ENCODE peak calls at places on chromosomes 5 and 9, in eight cellular contexts. Q is left colon; K is Peyer's patch; A is activated CD4-positive, alpha-beta T cell treated with anti-CD3 and anti-CD28 coated beads, Interleukin-2, amount 50 U/mL, for 1 hour; E is Right ventricle myocardium superior; J is HFF-Myc; O is MM.1S; U is heart left ventricle. S is an unnamed sample.

GRCh38 chr5:38167562-38167996 is 90.8 kb upstream of the EGFLAM start:
- DNase-seq in E (peak; percentile 65), O (no peak), J (no peak), Q (no peak), K (no peak), A (no peak), U (peak; percentile 22), S (no peak)

GRCh38 chr9:90965911-90966290 is 164.3 kb downstream of the SYK start:
- DNase-seq in Q (no peak), J (no peak), K (no peak), E (no peak), A (no peak), U (no peak), O (no peak), S (no peak)

GRCh38 chr5:65020492-65020891 is 251.8 kb downstream of the CWC27 start:
- DNase-seq in K (no peak), A (no peak), E (no peak), Q (no peak), J (peak; percentile 22), O (no peak), U (no peak), S (no peak)

GRCh38 chr5:59637878-59638580 is 255.5 kb downstream of the PDE4D start:
- DNase-seq in Q (no peak), K (no peak), E (no peak), O (no peak), A (no peak), J (no peak), U (no peak), S (no peak)

GRCh38 chr9:127910613-127911205 is 6.1 kb downstream of the ST6GALNAC4 start:
- DNase-seq in O (no peak), E (no peak), A (no peak), J (no peak), K (no peak), U (no peak), Q (peak; percentile 70), S (no peak)

GRCh38 chr5:14977058-14977640 is 105.6 kb upstream of the ANKH start:
- DNase-seq in E (no peak), A (no peak), J (no peak), O (no peak), K (no peak), Q (no peak), U (no peak), S (no peak)

GRCh38 chr5:73938280-73938937 is 312.4 kb downstream of the ARHGEF28 start:
- DNase-seq in U (no peak), E (no peak), Q (no peak), K (no peak), A (no peak), J (peak; percentile 70), O (no peak), S (peak; percentile 29)

GRCh38 chr5:20833081-20833627 is 845.2 kb upstream of the CDH18 start:
- DNase-seq in Q (no peak), J (no peak), K (no peak), O (no peak), A (no peak), E (no peak), U (no peak), S (no peak)

GRCh38 chr9:78306222-78307076 is 9.5 kb downstream of the PSAT1 start:
- DNase-seq in U (no peak), J (no peak), Q (no peak), E (no peak), O (no peak), A (no peak), K (no peak), S (no peak)

GRCh38 chr5:41835625-41836024 is 34.6 kb downstream of the OXCT1 start:
- DNase-seq in A (no peak), J (peak; percentile 72), E (peak; percentile 62), O (peak; percentile 71), Q (no peak), K (no peak), U (peak; percentile 55), S (no peak)

GRCh38 chr5:154058055-154059038 is 19.6 kb downstream of the MFAP3 start:
- DNase-seq in A (no peak), J (no peak), O (peak; percentile 95), K (no peak), E (no peak), U (no peak), Q (no peak), S (peak; percentile 41)

GRCh38 chr5:41637869-41638268 is 127.5 kb upstream of the PLCXD3 start:
- DNase-seq in A (no peak), O (no peak), J (no peak), E (no peak), K (no peak), U (no peak), Q (no peak), S (no peak)

GRCh38 chr5:42813533-42813932 is 1.8 kb upstream of the SELENOP start:
- DNase-seq in O (no peak), E (no peak), J (no peak), A (no peak), K (no peak), U (no peak), Q (no peak), S (no peak)

GRCh38 chr5:136137497-136138220 is 5.0 kb downstream of the SMAD5 start:
- DNase-seq in K (no peak), U (no peak), Q (no peak), J (no peak), E (no peak), O (no peak), A (no peak), S (no peak)

GRCh38 chr5:118921946-118922345 is 66.4 kb downstream of the DTWD2 start:
- DNase-seq in O (no peak), U (no peak), Q (no peak), J (no peak), E (no peak), K (no peak), A (no peak), S (no peak)

GRCh38 chr5:80711938-80712337 is 57.2 kb upstream of the DHFR start:
- DNase-seq in J (peak; percentile 30), E (no peak), U (no peak), A (no peak), K (no peak), O (no peak), Q (no peak), S (no peak)

GRCh38 chr9:137752426-137752825 is 125.2 kb upstream of the CACNA1B start:
- DNase-seq in O (no peak), K (no peak), J (no peak), A (no peak), U (no peak), Q (no peak), E (no peak), S (no peak)

GRCh38 chr9:92254401-92255337 is 38.8 kb downstream of the IARS1 start:
- DNase-seq in K (no peak), E (no peak), U (no peak), O (no peak), J (no peak), Q (no peak), A (no peak), S (no peak)

GRCh38 chr9:94639996-94640376 is 668 bp upstream of the FBP1 start:
- DNase-seq in Q (no peak), J (no peak), E (no peak), A (no peak), U (no peak), O (no peak), K (peak; percentile 57), S (no peak)

GRCh38 chr5:155303134-155303533 is 289.6 kb downstream of the KIF4B start:
- DNase-seq in A (no peak), U (no peak), O (no peak), Q (no peak), K (no peak), E (no peak), J (no peak), S (no peak)

GRCh38 chr5:176693477-176693851 is 46.2 kb downstream of the TSPAN17 start:
- DNase-seq in E (no peak), A (no peak), O (no peak), U (no peak), J (no peak), K (no peak), Q (peak; percentile 46), S (no peak)

GRCh38 chr5:84381501-84382362 is 2.9 kb downstream of the EDIL3 start:
- DNase-seq in Q (no peak), J (no peak), U (no peak), E (no peak), A (no peak), O (no peak), K (no peak), S (no peak)

GRCh38 chr5:137758719-137759312 is 4.7 kb upstream of the HNRNPA0 start:
- DNase-seq in Q (no peak), U (no peak), K (no peak), O (no peak), J (no peak), E (no peak), A (no peak), S (no peak)

GRCh38 chr5:180652771-180653170 is 3.4 kb upstream of the FLT4 start:
- DNase-seq in A (no peak), E (no peak), J (no peak), U (no peak), O (no peak), K (no peak), Q (no peak), S (no peak)

GRCh38 chr9:26326473-26327044 is 566.0 kb downstream of the CAAP1 start:
- DNase-seq in J (peak; percentile 44), A (no peak), K (no peak), O (peak; percentile 49), E (no peak), U (no peak), Q (no peak), S (no peak)

GRCh38 chr5:65290677-65291076 is 191.0 kb downstream of the ADAMTS6 start:
- DNase-seq in K (no peak), Q (no peak), E (no peak), J (no peak), O (no peak), U (no peak), A (no peak), S (no peak)

GRCh38 chr5:65876496-65876895 is 49.9 kb upstream of the ERBIN start:
- DNase-seq in A (no peak), E (no peak), O (no peak), U (no peak), K (no peak), Q (no peak), J (no peak), S (no peak)

GRCh38 chr5:135834639-135835529 is at the start of gene SLC25A48:
- DNase-seq in A (no peak), E (peak; percentile 64), U (no peak), J (no peak), O (peak; percentile 74), Q (peak; percentile 81), K (peak; percentile 86), S (peak; percentile 78)

GRCh38 chr9:75229605-75230332 is 141.5 kb downstream of the OSTF1 start:
- DNase-seq in E (no peak), J (no peak), A (no peak), O (peak; percentile 30), K (peak; percentile 74), U (no peak), Q (peak; percentile 85), S (peak; percentile 81)

GRCh38 chr9:16271967-16272366 is 598.5 kb downstream of the BNC2 start:
- DNase-seq in K (no peak), O (no peak), A (no peak), Q (no peak), J (no peak), U (no peak), E (no peak), S (no peak)

GRCh38 chr5:170986598-170986997 is 124.8 kb downstream of the RANBP17 start:
- DNase-seq in K (no peak), A (no peak), J (peak; percentile 20), U (no peak), E (no peak), Q (no peak), O (peak; percentile 27), S (no peak)

GRCh38 chr5:107809201-107810034 is 138.7 kb upstream of the EFNA5 start:
- DNase-seq in E (no peak), J (no peak), A (no peak), O (no peak), K (no peak), U (no peak), Q (no peak), S (no peak)